ENCODE peak calls at places on chromosomes 7 and 10, in five cellular contexts. R is GM23248, G is neuronal stem cell, O is OCI-LY7, I is endothelial cell of umbilical vein. W is an unnamed sample.

GRCh38 chr10:667096-667495 is 22.4 kb downstream of the DIP2C start:
- DNase-seq in R (no peak), I (no peak), G (no peak), O (no peak), W (no peak)

GRCh38 chr10:17454181-17454800 is at the start of gene ST8SIA6:
- DNase-seq in I (peak; percentile 66), R (peak; percentile 74), O (no peak), G (peak; percentile 36), W (no peak)

GRCh38 chr7:3028071-3028766 is 15.4 kb downstream of the CARD11 start:
- DNase-seq in O (no peak), R (peak; percentile 48), I (peak; percentile 90), G (no peak), W (no peak)

GRCh38 chr10:113630929-113631533 is 32.8 kb downstream of the NRAP start:
- DNase-seq in I (no peak), R (no peak), G (no peak), O (no peak), W (no peak)

GRCh38 chr10:107022600-107023354 is 141.7 kb downstream of the SORCS1 start:
- DNase-seq in O (no peak), R (no peak), G (no peak), I (no peak), W (no peak)

GRCh38 chr10:5971315-5971832 is 6.0 kb downstream of the IL15RA start:
- DNase-seq in R (peak; percentile 45), I (peak; percentile 88), O (no peak), G (no peak), W (no peak)

GRCh38 chr10:132144086-132144485 is 42.7 kb upstream of the DPYSL4 start:
- DNase-seq in I (no peak), R (no peak), O (no peak), G (no peak), W (no peak)

GRCh38 chr10:43419997-43420368 is 11.0 kb upstream of the HNRNPF start:
- DNase-seq in O (no peak), I (no peak), G (no peak), R (no peak), W (no peak)

GRCh38 chr7:155009570-155010157 is 6.7 kb upstream of the PAXIP1 start:
- DNase-seq in R (no peak), I (peak; percentile 22), G (no peak), O (peak; percentile 47), W (peak; percentile 64)

GRCh38 chr10:2296179-2296578 is 558.9 kb upstream of the ADARB2 start:
- DNase-seq in R (no peak), I (no peak), G (no peak), O (no peak), W (no peak)

GRCh38 chr7:128903621-128904361 is 6.7 kb downstream of the KCP start:
- DNase-seq in G (no peak), I (no peak), R (no peak), O (no peak), W (no peak)

GRCh38 chr10:110553905-110554304 is 13.6 kb upstream of the SMC3 start:
- DNase-seq in G (no peak), I (no peak), O (no peak), R (no peak), W (no peak)

GRCh38 chr10:33010132-33011037 is 52.4 kb upstream of the ITGB1 start:
- DNase-seq in G (no peak), R (peak; percentile 89), I (peak; percentile 37), O (no peak), W (no peak)

GRCh38 chr7:2934984-2935740 is 91.1 kb upstream of the GNA12 start:
- DNase-seq in R (no peak), G (no peak), I (no peak), O (no peak), W (no peak)

GRCh38 chr7:124201768-124202349 is 169.0 kb upstream of the TMEM229A start:
- DNase-seq in O (no peak), R (no peak), I (no peak), G (peak; percentile 67), W (no peak)

GRCh38 chr10:74981831-74982633 is 129.4 kb upstream of the SAMD8 start:
- DNase-seq in O (no peak), G (no peak), R (no peak), I (no peak), W (no peak)

GRCh38 chr10:18157909-18158308 is 17.7 kb downstream of the CACNB2 start:
- DNase-seq in G (no peak), I (no peak), O (no peak), R (peak; percentile 84), W (no peak)

GRCh38 chr7:26192485-26193087 is 8.0 kb downstream of the HNRNPA2B1 start:
- DNase-seq in O (no peak), I (peak; percentile 75), R (no peak), G (no peak), W (peak; percentile 53)

GRCh38 chr10:110387983-110388681 is 83.4 kb upstream of the SMNDC1 start:
- DNase-seq in O (peak; percentile 53), R (no peak), I (peak; percentile 90), G (no peak), W (no peak)

GRCh38 chr10:130234171-130234965 is 98.2 kb downstream of the GLRX3 start:
- DNase-seq in O (no peak), G (no peak), I (no peak), R (no peak), W (no peak)

GRCh38 chr7:85103352-85103751 is 83.5 kb downstream of the SEMA3D start:
- DNase-seq in O (no peak), I (no peak), R (peak; percentile 53), G (no peak), W (no peak)

GRCh38 chr10:116398224-116398623 is 29.4 kb upstream of the PNLIPRP3 start:
- DNase-seq in R (no peak), O (no peak), I (no peak), G (no peak), W (no peak)

GRCh38 chr7:1295776-1296726 is 63.4 kb downstream of the UNCX start:
- DNase-seq in G (no peak), I (no peak), O (no peak), R (no peak), W (no peak)

GRCh38 chr7:26590709-26591108 is 273.7 kb downstream of the SKAP2 start:
- DNase-seq in I (no peak), O (no peak), R (no peak), G (no peak), W (no peak)

GRCh38 chr10:59900044-59900727 is 6.2 kb downstream of the CCDC6 start:
- DNase-seq in O (peak; percentile 56), I (no peak), R (no peak), G (no peak), W (peak; percentile 35)

GRCh38 chr7:138127996-138128395 is 51.7 kb downstream of the AKR1D1 start:
- DNase-seq in O (no peak), R (no peak), G (no peak), I (no peak), W (no peak)

GRCh38 chr10:99533496-99534455 is 1.0 kb downstream of the NKX2-3 start:
- DNase-seq in O (no peak), I (no peak), G (no peak), R (no peak), W (no peak)

GRCh38 chr7:65749039-65749438 is 123.8 kb upstream of the VKORC1L1 start:
- DNase-seq in I (no peak), G (no peak), O (no peak), R (no peak), W (no peak)

GRCh38 chr10:118818621-118819221 is 64.0 kb upstream of the CACUL1 start:
- DNase-seq in O (no peak), I (no peak), R (no peak), G (no peak), W (no peak)
- H3K4me3 ChIP-seq in O (no peak overlapping the region), I (no peak overlapping the region), R (no peak overlapping the region), G (no peak overlapping the region), W (no peak overlapping the region)

GRCh38 chr10:88386878-88387773 is 196.0 kb downstream of the RNLS start:
- DNase-seq in R (peak; percentile 60), I (peak; percentile 88), O (peak; percentile 91), G (peak; percentile 29), W (peak; percentile 88)
- H3K4me1 ChIP-seq in R (peaks cover 10% of the 10 kb centered on the region), I (peaks cover 6% of the 10 kb centered on the region), O (peaks cover 85% of the 10 kb centered on the region), G (no peaks in the 10 kb centered on the region), W (peaks cover 71% of the 10 kb centered on the region)

DNA sequence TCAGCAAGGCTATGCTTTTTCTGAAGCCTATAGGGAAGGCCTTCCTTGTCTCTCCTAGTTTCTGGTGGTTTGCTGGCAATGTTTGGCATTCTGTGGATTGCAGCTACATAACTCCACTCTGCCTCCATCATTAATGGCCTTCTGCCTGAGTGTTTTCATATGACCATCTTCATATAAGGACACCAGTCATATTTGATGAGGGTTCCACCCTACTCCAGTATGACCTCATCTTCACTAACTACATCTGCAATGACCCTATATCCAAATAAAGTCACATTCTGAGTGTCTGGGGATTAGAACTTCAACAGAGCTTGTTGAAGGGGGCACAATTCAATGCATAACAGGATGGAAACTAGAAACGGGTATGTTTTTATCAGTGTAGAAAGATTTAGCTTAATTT is 22.1 kb downstream of the CAV1 start:
- DNase-seq in I (no peak), G (no peak), R (peak; percentile 57), O (no peak), W (no peak)
- H3K4me2 ChIP-seq in I (no peak overlapping the region), G (no peak overlapping the region), R (peak overlapping the region; percentile 52), O (no peak overlapping the region), W (no peak overlapping the region)

DNA sequence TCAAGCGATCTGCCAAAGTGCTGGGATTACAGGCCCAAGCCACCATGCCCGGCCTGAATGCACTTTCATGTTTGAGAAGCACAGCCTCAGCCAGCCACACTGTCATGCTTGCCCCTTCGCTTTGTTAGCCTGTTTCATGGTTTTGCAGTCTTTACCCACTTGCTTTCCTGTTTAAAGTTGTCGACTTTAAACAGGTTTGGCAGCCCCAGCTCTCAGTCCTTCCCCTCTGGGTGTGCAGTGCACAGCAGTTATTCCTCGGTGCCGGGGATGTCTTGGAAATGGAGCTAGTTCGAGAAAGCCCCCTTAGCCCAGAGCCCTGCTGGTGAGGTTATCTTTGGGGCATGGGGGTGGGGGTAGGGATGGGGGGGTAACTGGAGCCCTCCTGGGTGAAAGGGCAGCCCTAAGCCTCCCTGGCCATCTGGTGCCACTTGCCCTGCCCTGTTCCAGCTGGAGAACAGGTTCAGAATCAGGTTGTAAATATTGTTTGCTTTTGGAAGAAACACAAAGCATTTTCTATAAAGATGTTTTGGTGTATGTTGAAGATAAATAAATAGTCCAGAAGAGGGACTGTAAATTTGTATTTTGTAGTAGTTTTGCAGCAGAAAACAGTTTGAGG is 14.8 kb downstream of the TSPAN14 start:
- DNase-seq in O (no peak), R (no peak), I (no peak), G (no peak), W (no peak)
- H3K4me3 ChIP-seq in O (peak overlapping the region; percentile 52), R (no peak overlapping the region), I (no peak overlapping the region), G (no peak overlapping the region), W (no peak overlapping the region)

GRCh38 chr10:122242266-122242665 is 28.8 kb upstream of the BTBD16 start:
- DNase-seq in R (no peak), G (no peak), O (no peak), I (no peak), W (no peak)
- H3K4me1 ChIP-seq in R (peaks cover 6% of the 10 kb centered on the region), G (no peaks in the 10 kb centered on the region), O (no peaks in the 10 kb centered on the region), I (no peaks in the 10 kb centered on the region), W (no peaks in the 10 kb centered on the region)

GRCh38 chr10:4617626-4618025 is 208.4 kb upstream of the AKR1E2 start:
- DNase-seq in O (no peak), R (no peak), G (no peak), I (no peak), W (no peak)
- H3K4me2 ChIP-seq in O (no peak overlapping the region), R (no peak overlapping the region), G (no peak overlapping the region), I (no peak overlapping the region), W (no peak overlapping the region)